ENCODE peak calls at places on chromosomes 3 and 15, in eight cellular contexts. One of them, this sample, is unnamed.

GRCh38 chr15:39266882-39267281 is 314.0 kb upstream of the THBS1 start:
- DNase-seq in SK-N-SH: no peak
- DNase-seq in PC-9: no peak
- DNase-seq in lung: no peak
- DNase-seq in AG04450: no peak
- DNase-seq in GM23338: no peak
- DNase-seq in left ventricle myocardium inferior: no peak
- DNase-seq in tibial nerve: no peak
- DNase-seq in this sample: no peak

GRCh38 chr3:161913786-161914389 is 417.3 kb downstream of the OTOL1 start:
- DNase-seq in lung: no peak
- DNase-seq in SK-N-SH: no peak
- DNase-seq in tibial nerve: no peak
- DNase-seq in left ventricle myocardium inferior: no peak
- DNase-seq in GM23338: no peak
- DNase-seq in PC-9: no peak
- DNase-seq in AG04450: no peak
- DNase-seq in this sample: no peak

GRCh38 chr3:113745273-113746068 is 578 bp downstream of the NAA50 start:
- DNase-seq in AG04450: peak; percentile 65
- DNase-seq in lung: peak; percentile 78
- DNase-seq in left ventricle myocardium inferior: peak; percentile 36
- DNase-seq in SK-N-SH: peak; percentile 82
- DNase-seq in PC-9: peak; percentile 86
- DNase-seq in tibial nerve: peak; percentile 26
- DNase-seq in GM23338: peak; percentile 93
- DNase-seq in this sample: peak; percentile 77

GRCh38 chr3:57557088-57557537 is 1.0 kb downstream of the PDE12 start:
- DNase-seq in GM23338: peak; percentile 52
- DNase-seq in PC-9: no peak
- DNase-seq in lung: peak; percentile 32
- DNase-seq in SK-N-SH: peak; percentile 47
- DNase-seq in left ventricle myocardium inferior: no peak
- DNase-seq in AG04450: no peak
- DNase-seq in tibial nerve: no peak
- DNase-seq in this sample: no peak

GRCh38 chr15:61558172-61559146 is 329.4 kb upstream of the RORA start:
- DNase-seq in left ventricle myocardium inferior: no peak
- DNase-seq in GM23338: no peak
- DNase-seq in PC-9: no peak
- DNase-seq in tibial nerve: no peak
- DNase-seq in lung: no peak
- DNase-seq in SK-N-SH: no peak
- DNase-seq in AG04450: no peak
- DNase-seq in this sample: no peak

GRCh38 chr3:48215876-48216275 is 7.4 kb upstream of the CAMP start:
- DNase-seq in AG04450: no peak
- DNase-seq in tibial nerve: peak; percentile 44
- DNase-seq in GM23338: no peak
- DNase-seq in SK-N-SH: no peak
- DNase-seq in left ventricle myocardium inferior: peak; percentile 53
- DNase-seq in lung: peak; percentile 77
- DNase-seq in PC-9: no peak
- DNase-seq in this sample: no peak

GRCh38 chr3:49327485-49327884 is 12.4 kb downstream of the USP4 start:
- DNase-seq in AG04450: no peak
- DNase-seq in GM23338: peak; percentile 52
- DNase-seq in PC-9: no peak
- DNase-seq in lung: no peak
- DNase-seq in SK-N-SH: no peak
- DNase-seq in left ventricle myocardium inferior: no peak
- DNase-seq in tibial nerve: no peak
- DNase-seq in this sample: no peak

GRCh38 chr15:23437673-23438072 is 9.4 kb downstream of the GOLGA6L2 start:
- DNase-seq in AG04450: no peak
- DNase-seq in lung: no peak
- DNase-seq in tibial nerve: no peak
- DNase-seq in GM23338: no peak
- DNase-seq in SK-N-SH: no peak
- DNase-seq in PC-9: no peak
- DNase-seq in left ventricle myocardium inferior: no peak
- DNase-seq in this sample: no peak

GRCh38 chr3:133488785-133489367 is 84.6 kb upstream of the CDV3 start:
- DNase-seq in left ventricle myocardium inferior: no peak
- DNase-seq in SK-N-SH: no peak
- DNase-seq in AG04450: no peak
- DNase-seq in lung: no peak
- DNase-seq in GM23338: no peak
- DNase-seq in PC-9: peak; percentile 63
- DNase-seq in tibial nerve: no peak
- DNase-seq in this sample: no peak

GRCh38 chr3:126672741-126673140 is 17.8 kb upstream of the TXNRD3 start:
- DNase-seq in SK-N-SH: no peak
- DNase-seq in GM23338: no peak
- DNase-seq in AG04450: no peak
- DNase-seq in tibial nerve: no peak
- DNase-seq in left ventricle myocardium inferior: no peak
- DNase-seq in PC-9: no peak
- DNase-seq in lung: no peak
- DNase-seq in this sample: no peak

GRCh38 chr3:156819842-156820686 is 6.1 kb upstream of the LEKR1 start:
- DNase-seq in AG04450: no peak
- DNase-seq in left ventricle myocardium inferior: no peak
- DNase-seq in PC-9: no peak
- DNase-seq in SK-N-SH: no peak
- DNase-seq in GM23338: no peak
- DNase-seq in tibial nerve: no peak
- DNase-seq in lung: no peak
- DNase-seq in this sample: no peak

GRCh38 chr3:56915969-56916586 is 114.3 kb upstream of the ARHGEF3 start:
- DNase-seq in SK-N-SH: no peak
- DNase-seq in lung: no peak
- DNase-seq in GM23338: peak; percentile 39
- DNase-seq in tibial nerve: no peak
- DNase-seq in AG04450: no peak
- DNase-seq in PC-9: no peak
- DNase-seq in left ventricle myocardium inferior: peak; percentile 30
- DNase-seq in this sample: no peak

GRCh38 chr3:30198162-30198561 is 408.2 kb upstream of the TGFBR2 start:
- DNase-seq in PC-9: no peak
- DNase-seq in SK-N-SH: no peak
- DNase-seq in GM23338: no peak
- DNase-seq in lung: no peak
- DNase-seq in left ventricle myocardium inferior: no peak
- DNase-seq in tibial nerve: no peak
- DNase-seq in AG04450: no peak
- DNase-seq in this sample: no peak

GRCh38 chr15:25170113-25170731 is 215.4 kb downstream of the SNRPN start:
- DNase-seq in left ventricle myocardium inferior: peak; percentile 8
- DNase-seq in tibial nerve: no peak
- DNase-seq in GM23338: no peak
- DNase-seq in PC-9: no peak
- DNase-seq in lung: peak; percentile 22
- DNase-seq in AG04450: no peak
- DNase-seq in SK-N-SH: no peak
- DNase-seq in this sample: no peak

GRCh38 chr3:10697918-10698317 is 118.1 kb upstream of the SLC6A11 start:
- DNase-seq in GM23338: peak; percentile 49
- DNase-seq in PC-9: no peak
- DNase-seq in SK-N-SH: no peak
- DNase-seq in tibial nerve: no peak
- DNase-seq in AG04450: no peak
- DNase-seq in lung: no peak
- DNase-seq in left ventricle myocardium inferior: no peak
- DNase-seq in this sample: no peak

GRCh38 chr3:9935966-9936365 is 2.3 kb downstream of the CRELD1 start:
- DNase-seq in tibial nerve: no peak
- DNase-seq in GM23338: no peak
- DNase-seq in left ventricle myocardium inferior: no peak
- DNase-seq in PC-9: no peak
- DNase-seq in SK-N-SH: no peak
- DNase-seq in AG04450: no peak
- DNase-seq in lung: no peak
- DNase-seq in this sample: no peak

GRCh38 chr3:151443583-151443982 is 17.3 kb downstream of the IGSF10 start:
- DNase-seq in AG04450: no peak
- DNase-seq in SK-N-SH: no peak
- DNase-seq in GM23338: peak; percentile 62
- DNase-seq in lung: no peak
- DNase-seq in PC-9: no peak
- DNase-seq in tibial nerve: no peak
- DNase-seq in left ventricle myocardium inferior: no peak
- DNase-seq in this sample: no peak

GRCh38 chr15:75200391-75200764 is 1.3 kb upstream of the C15orf39 start:
- DNase-seq in lung: no peak
- DNase-seq in AG04450: no peak
- DNase-seq in SK-N-SH: no peak
- DNase-seq in tibial nerve: no peak
- DNase-seq in GM23338: no peak
- DNase-seq in left ventricle myocardium inferior: no peak
- DNase-seq in PC-9: no peak
- DNase-seq in this sample: no peak
- H3K4me3 ChIP-seq in lung: no peak overlapping the region
- H3K4me3 ChIP-seq in AG04450: no peak overlapping the region
- H3K4me3 ChIP-seq in SK-N-SH: no peak overlapping the region
- H3K4me3 ChIP-seq in tibial nerve: no peak overlapping the region
- H3K4me3 ChIP-seq in GM23338: peak overlapping the region; percentile 93
- H3K4me3 ChIP-seq in left ventricle myocardium inferior: peak overlapping the region; percentile 100
- H3K4me3 ChIP-seq in PC-9: peak overlapping the region; percentile 34
- H3K4me3 ChIP-seq in this sample: peak overlapping the region; percentile 51

GRCh38 chr3:99548674-99549073 is 89.7 kb upstream of the COL8A1 start:
- DNase-seq in lung: no peak
- DNase-seq in left ventricle myocardium inferior: no peak
- DNase-seq in PC-9: no peak
- DNase-seq in GM23338: no peak
- DNase-seq in SK-N-SH: no peak
- DNase-seq in AG04450: no peak
- DNase-seq in tibial nerve: no peak
- DNase-seq in this sample: no peak

GRCh38 chr3:99549220-99549619 is 89.2 kb upstream of the COL8A1 start:
- DNase-seq in PC-9: no peak
- DNase-seq in tibial nerve: no peak
- DNase-seq in SK-N-SH: no peak
- DNase-seq in AG04450: no peak
- DNase-seq in left ventricle myocardium inferior: no peak
- DNase-seq in GM23338: no peak
- DNase-seq in lung: no peak
- DNase-seq in this sample: no peak

GRCh38 chr3:99549918-99550603 is 88.3 kb upstream of the COL8A1 start:
- DNase-seq in tibial nerve: no peak
- DNase-seq in lung: no peak
- DNase-seq in PC-9: no peak
- DNase-seq in GM23338: no peak
- DNase-seq in AG04450: no peak
- DNase-seq in left ventricle myocardium inferior: no peak
- DNase-seq in SK-N-SH: no peak
- DNase-seq in this sample: no peak

GRCh38 chr3:99545941-99546580 is 92.3 kb upstream of the COL8A1 start:
- DNase-seq in tibial nerve: no peak
- DNase-seq in lung: no peak
- DNase-seq in SK-N-SH: no peak
- DNase-seq in GM23338: no peak
- DNase-seq in PC-9: no peak
- DNase-seq in left ventricle myocardium inferior: no peak
- DNase-seq in AG04450: no peak
- DNase-seq in this sample: no peak

GRCh38 chr3:99551520-99551919 is 86.9 kb upstream of the COL8A1 start:
- DNase-seq in AG04450: no peak
- DNase-seq in tibial nerve: no peak
- DNase-seq in PC-9: no peak
- DNase-seq in SK-N-SH: no peak
- DNase-seq in left ventricle myocardium inferior: no peak
- DNase-seq in lung: no peak
- DNase-seq in GM23338: no peak
- DNase-seq in this sample: no peak
- TF ChIP-seq CTCF in AG04450: peak; percentile 17
- TF ChIP-seq CTCF in tibial nerve: peak; percentile 10
- TF ChIP-seq CTCF in PC-9: peak; percentile 48
- TF ChIP-seq CTCF in SK-N-SH: peak; percentile 44
- TF ChIP-seq CTCF in left ventricle myocardium inferior: no peak
- TF ChIP-seq CTCF in lung: no peak
- TF ChIP-seq CTCF in GM23338: peak; percentile 42
- TF ChIP-seq CTCF in this sample: no peak

DNA sequence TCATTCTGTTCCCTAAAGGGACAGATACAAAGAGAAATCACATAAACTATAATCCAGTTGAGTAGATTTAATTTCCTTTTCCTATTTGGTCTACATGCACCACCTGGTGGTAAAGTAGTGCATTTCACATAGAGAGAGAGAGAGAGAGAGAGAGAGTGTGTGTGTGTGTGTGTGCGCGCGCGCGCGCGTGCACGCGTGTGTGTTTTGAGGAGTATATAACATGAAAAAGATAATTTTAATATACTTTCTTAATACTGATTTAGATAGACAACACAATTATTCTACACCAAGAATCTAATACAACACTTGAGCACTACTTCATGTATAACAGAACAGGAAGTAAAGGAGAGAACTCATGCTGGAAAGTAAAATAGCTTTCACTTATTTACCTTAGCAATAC is 1.1 kb upstream of the FGF7 start:
- DNase-seq in lung: no peak
- DNase-seq in GM23338: peak; percentile 75
- DNase-seq in left ventricle myocardium inferior: peak; percentile 30
- DNase-seq in AG04450: peak; percentile 34
- DNase-seq in PC-9: no peak
- DNase-seq in SK-N-SH: peak; percentile 23
- DNase-seq in tibial nerve: peak; percentile 64
- DNase-seq in this sample: peak; percentile 21
- H3K4me3 ChIP-seq in lung: no peak overlapping the region
- H3K4me3 ChIP-seq in GM23338: no peak overlapping the region
- H3K4me3 ChIP-seq in left ventricle myocardium inferior: peak overlapping the region; percentile 67
- H3K4me3 ChIP-seq in AG04450: no peak overlapping the region
- H3K4me3 ChIP-seq in PC-9: no peak overlapping the region
- H3K4me3 ChIP-seq in SK-N-SH: no peak overlapping the region
- H3K4me3 ChIP-seq in tibial nerve: peak overlapping the region; percentile 56
- H3K4me3 ChIP-seq in this sample: no peak overlapping the region

DNA sequence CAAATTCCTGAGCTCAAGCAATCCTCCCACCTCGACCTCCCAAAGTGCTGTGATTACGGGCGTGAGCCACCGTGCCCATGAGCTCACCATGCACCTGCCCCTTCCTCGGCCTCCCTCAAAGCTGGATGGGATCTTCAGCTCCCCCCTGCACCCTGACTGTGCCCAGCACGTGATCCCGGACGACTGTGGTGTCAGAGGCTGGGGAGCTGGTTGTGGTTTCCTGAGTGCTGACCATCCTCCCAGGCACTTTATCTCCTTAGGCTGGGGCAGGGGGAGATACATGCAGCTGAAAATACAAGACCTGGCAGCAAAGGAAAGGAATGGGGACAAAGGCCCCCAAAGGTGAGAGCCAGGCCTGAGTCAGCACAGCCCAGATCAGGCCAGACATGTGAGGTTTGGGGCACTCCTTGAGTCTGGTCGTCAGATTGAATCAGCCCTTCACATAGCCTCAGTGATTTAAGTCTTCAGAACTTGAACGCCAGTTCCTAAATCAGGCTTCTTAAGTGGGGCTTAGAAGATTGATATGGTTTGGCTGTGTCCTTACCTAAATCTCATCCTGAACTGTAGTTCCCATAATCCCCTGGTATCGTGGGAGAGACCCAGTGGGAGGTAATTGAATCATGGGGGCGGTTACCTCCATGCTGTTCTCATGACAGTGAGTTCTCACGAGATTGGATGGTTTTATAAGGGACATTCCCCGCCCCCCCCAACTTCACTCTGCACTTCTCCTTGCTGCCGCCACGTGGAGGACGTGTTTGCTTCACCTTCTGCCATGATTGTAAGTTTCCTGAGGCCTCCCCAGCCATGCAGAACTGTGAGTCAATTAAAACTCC is 35.8 kb downstream of the PRKCD start:
- DNase-seq in tibial nerve: no peak
- DNase-seq in AG04450: no peak
- DNase-seq in GM23338: peak; percentile 81
- DNase-seq in SK-N-SH: peak; percentile 20
- DNase-seq in PC-9: peak; percentile 42
- DNase-seq in lung: no peak
- DNase-seq in left ventricle myocardium inferior: no peak
- DNase-seq in this sample: peak; percentile 87
- TF ChIP-seq CTCF in tibial nerve: no peak
- TF ChIP-seq CTCF in AG04450: no peak
- TF ChIP-seq CTCF in GM23338: peak; percentile 25
- TF ChIP-seq CTCF in SK-N-SH: no peak
- TF ChIP-seq CTCF in PC-9: no peak
- TF ChIP-seq CTCF in lung: no peak
- TF ChIP-seq CTCF in left ventricle myocardium inferior: no peak
- TF ChIP-seq CTCF in this sample: peak; percentile 32

This sample was measured in GM12864.